ENCODE peak calls at places on chromosomes 6 and 20, in eight cellular contexts. K is T-helper 2 cell; P is SW480; Y is ascending aorta; S is PC-3; Q is CD8-positive, alpha-beta T cell; M is fibroblast of the aortic adventitia; G is left colon. H is an unnamed sample.

GRCh38 chr20:33488201-33488600 is 1.7 kb upstream of the CBFA2T2 start:
- DNase-seq in Y (peak), Q (no peak), G (no peak), K (no peak), M (no peak), P (no peak), S (no peak), H (no peak)

GRCh38 chr6:3848380-3848779 is 793 bp upstream of the FAM50B start:
- DNase-seq in P (no peak), G (no peak), M (no peak), K (no peak), S (no peak), Y (no peak), Q (no peak), H (no peak)

GRCh38 chr20:51528263-51529026 is 14.1 kb downstream of the NFATC2 start:
- DNase-seq in K (peak), M (no peak), P (no peak), Q (no peak), S (no peak), G (no peak), Y (no peak), H (no peak)

GRCh38 chr6:83365931-83366330 is 64.9 kb downstream of the ME1 start:
- DNase-seq in M (peak), Q (no peak), P (no peak), K (no peak), G (no peak), Y (no peak), S (no peak), H (no peak)

GRCh38 chr6:10505529-10505928 is 15.6 kb upstream of the GCNT2 start:
- DNase-seq in S (no peak), G (no peak), M (no peak), P (no peak), Q (no peak), Y (no peak), K (no peak), H (no peak)

GRCh38 chr6:25027221-25027916 is 91.6 kb upstream of the RIPOR2 start:
- DNase-seq in S (no peak), P (no peak), M (no peak), Q (peak), G (peak), Y (no peak), K (peak), H (no peak)

GRCh38 chr6:41713161-41713649 is 22.2 kb downstream of the TFEB start:
- DNase-seq in S (peak), Q (no peak), Y (peak), M (peak), G (no peak), P (peak), K (no peak), H (no peak)

GRCh38 chr6:121951918-121952379 is 447.5 kb upstream of the HSF2 start:
- DNase-seq in Y (peak), G (no peak), K (no peak), S (peak), P (no peak), M (peak), Q (no peak), H (no peak)

GRCh38 chr6:35558571-35558970 is 45.9 kb upstream of the TULP1 start:
- DNase-seq in P (no peak), S (no peak), M (no peak), K (no peak), Q (no peak), G (no peak), Y (no peak), H (no peak)

GRCh38 chr6:15183979-15184378 is 61.9 kb upstream of the JARID2 start:
- DNase-seq in G (no peak), P (no peak), K (peak), Y (no peak), Q (no peak), S (no peak), M (no peak), H (no peak)

GRCh38 chr6:118263929-118264486 is 284.1 kb upstream of the PLN start:
- DNase-seq in Q (no peak), K (no peak), Y (no peak), S (peak), G (no peak), P (peak), M (peak), H (no peak)

GRCh38 chr6:33206864-33207568 is 1.3 kb upstream of the RING1 start:
- DNase-seq in M (no peak), K (no peak), P (no peak), S (peak), Y (peak), G (peak), Q (no peak), H (no peak)

GRCh38 chr6:4935486-4935885 is 68.4 kb downstream of the RPP40 start:
- DNase-seq in Y (no peak), Q (no peak), G (no peak), P (no peak), K (no peak), M (no peak), S (no peak), H (no peak)

GRCh38 chr6:16663896-16664295 is 97.4 kb downstream of the ATXN1 start:
- DNase-seq in Y (no peak), Q (no peak), P (no peak), M (no peak), S (no peak), G (no peak), K (no peak), H (no peak)

GRCh38 chr6:159953091-159953581 is 15.7 kb upstream of the IGF2R start:
- DNase-seq in Y (no peak), M (peak), Q (no peak), G (peak), P (no peak), S (no peak), K (no peak), H (peak)

GRCh38 chr20:46040902-46041535 is 12.0 kb downstream of the SLC12A5 start:
- DNase-seq in M (peak), S (peak), Y (no peak), Q (peak), P (peak), K (peak), G (peak), H (no peak)

GRCh38 chr6:170088349-170088951 is 202.4 kb downstream of the DLL1 start:
- DNase-seq in G (peak), M (no peak), S (no peak), Y (peak), Q (peak), P (no peak), K (no peak), H (no peak)

GRCh38 chr20:17662333-17663039 is 19.6 kb downstream of the RRBP1 start:
- DNase-seq in S (no peak), M (peak), K (no peak), Y (peak), P (no peak), G (no peak), Q (no peak), H (no peak)

GRCh38 chr6:44388876-44389275 is 1.4 kb downstream of the CDC5L start:
- DNase-seq in G (no peak), Y (no peak), K (no peak), P (no peak), M (no peak), S (no peak), Q (no peak), H (no peak)

GRCh38 chr6:129609635-129610034 is 100.3 kb downstream of the ARHGAP18 start:
- DNase-seq in Y (no peak), G (no peak), P (no peak), S (no peak), Q (no peak), K (no peak), M (peak), H (no peak)

GRCh38 chr6:99514089-99514488 is 1.1 kb downstream of the USP45 start:
- DNase-seq in S (no peak), K (no peak), Y (no peak), Q (no peak), G (peak), M (peak), P (no peak), H (no peak)

GRCh38 chr6:161238076-161238869 is 35.6 kb downstream of the AGPAT4 start:
- DNase-seq in M (peak), Q (no peak), Y (no peak), K (no peak), S (no peak), G (no peak), P (no peak), H (no peak)

GRCh38 chr20:57693002-57693582 is 16.7 kb downstream of the PMEPA1 start:
- DNase-seq in Y (no peak), K (no peak), M (no peak), Q (no peak), G (peak), P (peak), S (peak), H (no peak)

GRCh38 chr20:64144144-64144912 is 19.9 kb upstream of the MYT1 start:
- DNase-seq in Q (no peak), G (no peak), Y (peak), K (no peak), S (no peak), M (no peak), P (no peak), H (no peak)

GRCh38 chr6:168193816-168194701 is 115.0 kb upstream of the FRMD1 start:
- DNase-seq in Q (no peak), S (no peak), P (no peak), G (no peak), M (no peak), Y (peak), K (no peak), H (no peak)

GRCh38 chr6:36029464-36029863 is 1.9 kb downstream of the MAPK14 start:
- DNase-seq in G (no peak), Y (no peak), K (no peak), M (peak), S (peak), P (peak), Q (no peak), H (peak)

GRCh38 chr6:51147756-51148155 is 329.1 kb downstream of the TFAP2B start:
- DNase-seq in K (no peak), Q (no peak), Y (no peak), P (no peak), G (no peak), M (no peak), S (peak), H (no peak)

GRCh38 chr6:157260735-157261134 is 62.6 kb downstream of the TMEM242 start:
- DNase-seq in P (no peak), S (no peak), G (no peak), Q (no peak), Y (no peak), K (no peak), M (no peak), H (no peak)

GRCh38 chr20:8385247-8385646 is 253.2 kb downstream of the PLCB1 start:
- DNase-seq in S (no peak), P (no peak), Y (peak), G (peak), Q (no peak), K (no peak), M (peak), H (no peak)

GRCh38 chr20:19757487-19757972 is 528 bp upstream of the RIN2 start:
- DNase-seq in S (peak), K (no peak), M (peak), Q (no peak), P (peak), Y (peak), G (peak), H (no peak)

GRCh38 chr6:165222315-165223025 is 86.9 kb downstream of the C6orf118 start:
- DNase-seq in S (peak), Y (no peak), K (no peak), G (no peak), Q (no peak), M (no peak), P (no peak), H (no peak)

GRCh38 chr6:35294308-35294945 is 3.2 kb upstream of the DEF6 start:
- DNase-seq in Y (no peak), M (peak), S (peak), K (no peak), G (peak), P (peak), Q (peak), H (no peak)

GRCh38 chr6:113050010-113050893 is 703.1 kb downstream of the RFPL4B start:
- DNase-seq in Q (no peak), K (no peak), S (peak), M (peak), G (no peak), Y (no peak), P (no peak), H (no peak)

GRCh38 chr20:24779166-24779565 is 169.9 kb upstream of the CST7 start:
- DNase-seq in K (no peak), Q (no peak), M (no peak), Y (peak), G (no peak), P (no peak), S (no peak), H (no peak)

GRCh38 chr6:45474376-45474775 is 96.6 kb upstream of the SUPT3H start:
- DNase-seq in Y (no peak), M (no peak), G (no peak), K (no peak), Q (no peak), S (no peak), P (no peak), H (no peak)

GRCh38 chr6:1619106-1619665 is 9.5 kb downstream of the FOXC1 start:
- DNase-seq in M (peak), Q (no peak), S (no peak), Y (no peak), P (no peak), G (no peak), K (no peak), H (no peak)

GRCh38 chr6:105606871-105607421 is 204.1 kb upstream of the PREP start:
- DNase-seq in Y (no peak), P (no peak), G (no peak), K (no peak), Q (no peak), M (no peak), S (no peak), H (no peak)